ENCODE peak calls at places on chromosome 22, in five cellular contexts. D, S, V, Y and C are unnamed samples.

GRCh38 chr22:31160328-31160978 is 471 bp downstream of the RNF185 start:
- DNase-seq in D (no peak), S (peak), V (no peak), Y (no peak), C (peak)

GRCh38 chr22:24178502-24179440 is 2.5 kb upstream of the SUSD2 start:
- DNase-seq in D (no peak), S (no peak), V (peak), Y (no peak), C (no peak)

GRCh38 chr22:33894515-33894914 is 25.8 kb downstream of the LARGE1 start:
- DNase-seq in D (peak), S (no peak), V (no peak), Y (no peak), C (no peak)

GRCh38 chr22:33710326-33710725 is 209.9 kb downstream of the LARGE1 start:
- DNase-seq in D (no peak), S (no peak), V (no peak), Y (no peak), C (no peak)

GRCh38 chr22:23722724-23723123 is 28.2 kb downstream of the ZNF70 start:
- DNase-seq in D (no peak), S (no peak), V (no peak), Y (no peak), C (no peak)

GRCh38 chr22:36384766-36385400 is 2.9 kb downstream of the MYH9 start:
- DNase-seq in D (no peak), S (no peak), V (no peak), Y (no peak), C (peak)

GRCh38 chr22:40345271-40345670 is 1.0 kb upstream of the ADSL start:
- DNase-seq in D (peak), S (no peak), V (no peak), Y (no peak), C (no peak)

GRCh38 chr22:46355369-46355995 is 20.0 kb downstream of the TRMU start:
- DNase-seq in D (peak), S (peak), V (peak), Y (peak), C (peak)

GRCh38 chr22:32005453-32005852 is 37.6 kb upstream of the SLC5A1 start:
- DNase-seq in D (peak), S (no peak), V (no peak), Y (no peak), C (no peak)

GRCh38 chr22:36330655-36331305 is 57.0 kb downstream of the MYH9 start:
- DNase-seq in D (no peak), S (no peak), V (no peak), Y (peak), C (no peak)

GRCh38 chr22:22082960-22083359 is 100.4 kb upstream of the TOP3B start:
- DNase-seq in D (no peak), S (no peak), V (no peak), Y (no peak), C (no peak)

GRCh38 chr22:20994902-20995241 is 7.0 kb downstream of the THAP7 start:
- DNase-seq in D (no peak), S (no peak), V (no peak), Y (no peak), C (no peak)

GRCh38 chr22:36323855-36324331 is 63.9 kb downstream of the MYH9 start:
- DNase-seq in D (no peak), S (no peak), V (no peak), Y (no peak), C (no peak)

GRCh38 chr22:30426395-30427353 is 1.1 kb downstream of the MTFP1 start:
- DNase-seq in D (peak), S (peak), V (peak), Y (peak), C (peak)

GRCh38 chr22:19111140-19111539 is 11.1 kb downstream of the DGCR2 start:
- DNase-seq in D (no peak), S (no peak), V (no peak), Y (no peak), C (no peak)

GRCh38 chr22:21047035-21047661 is 1.4 kb downstream of the LRRC74B start:
- DNase-seq in D (no peak), S (no peak), V (no peak), Y (no peak), C (no peak)

GRCh38 chr22:46149493-46149997 is 781 bp upstream of the PPARA start:
- DNase-seq in D (no peak), S (peak), V (peak), Y (peak), C (peak)

GRCh38 chr22:20108757-20109230 is 7.1 kb upstream of the RANBP1 start:
- DNase-seq in D (no peak), S (no peak), V (no peak), Y (no peak), C (no peak)

GRCh38 chr22:37334859-37335818 is 52.8 kb downstream of the CYTH4 start:
- DNase-seq in D (peak), S (no peak), V (no peak), Y (no peak), C (no peak)

GRCh38 chr22:21764038-21764804 is 28.6 kb upstream of the YPEL1 start:
- DNase-seq in D (no peak), S (no peak), V (no peak), Y (no peak), C (no peak)

GRCh38 chr22:38049812-38050619 is 7.2 kb upstream of the PICK1 start:
- DNase-seq in D (no peak), S (no peak), V (no peak), Y (no peak), C (no peak)

GRCh38 chr22:20887375-20887774 is 28.6 kb downstream of the SNAP29 start:
- DNase-seq in D (peak), S (no peak), V (no peak), Y (no peak), C (no peak)

GRCh38 chr22:41862160-41862529 is 29.2 kb downstream of the SREBF2 start:
- DNase-seq in D (no peak), S (no peak), V (no peak), Y (no peak), C (no peak)

GRCh38 chr22:40951795-40952602 is 821 bp downstream of the RBX1 start:
- DNase-seq in D (peak), S (no peak), V (no peak), Y (no peak), C (no peak)

GRCh38 chr22:38623357-38623756 is 32.8 kb downstream of the FAM227A start:
- DNase-seq in D (no peak), S (no peak), V (no peak), Y (no peak), C (no peak)

GRCh38 chr22:38696606-38697005 is 4.1 kb downstream of the JOSD1 start:
- DNase-seq in D (peak), S (no peak), V (no peak), Y (no peak), C (no peak)

GRCh38 chr22:49931863-49932262 is 13.4 kb downstream of the CRELD2 start:
- DNase-seq in D (no peak), S (no peak), V (no peak), Y (no peak), C (no peak)

GRCh38 chr22:49930128-49930527 is 11.7 kb downstream of the CRELD2 start:
- DNase-seq in D (no peak), S (no peak), V (no peak), Y (no peak), C (no peak)

GRCh38 chr22:49928571-49929552 is 10.4 kb downstream of the CRELD2 start:
- DNase-seq in D (no peak), S (no peak), V (no peak), Y (no peak), C (no peak)

GRCh38 chr22:49929553-49929979 is 11.1 kb downstream of the CRELD2 start:
- DNase-seq in D (no peak), S (no peak), V (peak), Y (peak), C (peak)

GRCh38 chr22:49930596-49931412 is 12.4 kb downstream of the CRELD2 start:
- DNase-seq in D (peak), S (peak), V (peak), Y (peak), C (peak)
- TF ChIP-seq CTCF in D (peak), S (peak), V (peak), Y (peak), C (peak)

GRCh38 chr22:44711236-44711560 is 9.2 kb downstream of the PRR5 start:
- DNase-seq in D (no peak), S (no peak), V (no peak), Y (no peak), C (no peak)
- TF ChIP-seq CTCF in D (no peak), S (no peak), V (no peak), Y (no peak), C (no peak)

GRCh38 chr22:50246242-50247175 is 1.7 kb upstream of the TUBGCP6 start:
- DNase-seq in D (no peak), S (no peak), V (no peak), Y (no peak), C (no peak)
- TF ChIP-seq CTCF in D (peak), S (no peak), V (no peak), Y (no peak), C (peak)

GRCh38 chr22:42908082-42908746 is 51.1 kb upstream of the ARFGAP3 start:
- DNase-seq in D (no peak), S (no peak), V (no peak), Y (no peak), C (no peak)

GRCh38 chr22:42907404-42908081 is 50.5 kb upstream of the ARFGAP3 start:
- DNase-seq in D (peak), S (no peak), V (no peak), Y (no peak), C (no peak)

GRCh38 chr22:42912049-42912448 is 55.0 kb upstream of the ARFGAP3 start:
- DNase-seq in D (no peak), S (no peak), V (no peak), Y (no peak), C (no peak)

GRCh38 chr22:42909363-42910058 is 52.4 kb upstream of the ARFGAP3 start:
- DNase-seq in D (no peak), S (no peak), V (no peak), Y (no peak), C (no peak)

GRCh38 chr22:42910221-42910942 is 53.3 kb upstream of the ARFGAP3 start:
- DNase-seq in D (no peak), S (no peak), V (no peak), Y (no peak), C (no peak)
- TF ChIP-seq CTCF in D (no peak), S (no peak), V (no peak), Y (no peak), C (no peak)

GRCh38 chr22:25899566-25899965 is 157.6 kb downstream of the MYO18B start:
- DNase-seq in D (no peak), S (no peak), V (no peak), Y (no peak), C (no peak)

GRCh38 chr22:25902402-25902801 is 160.4 kb downstream of the MYO18B start:
- DNase-seq in D (no peak), S (no peak), V (no peak), Y (no peak), C (no peak)

GRCh38 chr22:25900390-25900789 is 158.4 kb downstream of the MYO18B start:
- DNase-seq in D (no peak), S (no peak), V (no peak), Y (no peak), C (no peak)

GRCh38 chr22:25900880-25901279 is 158.9 kb downstream of the MYO18B start:
- DNase-seq in D (no peak), S (no peak), V (no peak), Y (no peak), C (no peak)

GRCh38 chr22:25903294-25903693 is 161.3 kb downstream of the MYO18B start:
- DNase-seq in D (no peak), S (no peak), V (peak), Y (no peak), C (peak)
- TF ChIP-seq CTCF in D (no peak), S (no peak), V (peak), Y (no peak), C (peak)

GRCh38 chr22:29259253-29259899 is 8.4 kb downstream of the RHBDD3 start:
- DNase-seq in D (no peak), S (no peak), V (no peak), Y (no peak), C (no peak)
- TF ChIP-seq CTCF in D (peak), S (no peak), V (peak), Y (no peak), C (no peak)

DNA sequence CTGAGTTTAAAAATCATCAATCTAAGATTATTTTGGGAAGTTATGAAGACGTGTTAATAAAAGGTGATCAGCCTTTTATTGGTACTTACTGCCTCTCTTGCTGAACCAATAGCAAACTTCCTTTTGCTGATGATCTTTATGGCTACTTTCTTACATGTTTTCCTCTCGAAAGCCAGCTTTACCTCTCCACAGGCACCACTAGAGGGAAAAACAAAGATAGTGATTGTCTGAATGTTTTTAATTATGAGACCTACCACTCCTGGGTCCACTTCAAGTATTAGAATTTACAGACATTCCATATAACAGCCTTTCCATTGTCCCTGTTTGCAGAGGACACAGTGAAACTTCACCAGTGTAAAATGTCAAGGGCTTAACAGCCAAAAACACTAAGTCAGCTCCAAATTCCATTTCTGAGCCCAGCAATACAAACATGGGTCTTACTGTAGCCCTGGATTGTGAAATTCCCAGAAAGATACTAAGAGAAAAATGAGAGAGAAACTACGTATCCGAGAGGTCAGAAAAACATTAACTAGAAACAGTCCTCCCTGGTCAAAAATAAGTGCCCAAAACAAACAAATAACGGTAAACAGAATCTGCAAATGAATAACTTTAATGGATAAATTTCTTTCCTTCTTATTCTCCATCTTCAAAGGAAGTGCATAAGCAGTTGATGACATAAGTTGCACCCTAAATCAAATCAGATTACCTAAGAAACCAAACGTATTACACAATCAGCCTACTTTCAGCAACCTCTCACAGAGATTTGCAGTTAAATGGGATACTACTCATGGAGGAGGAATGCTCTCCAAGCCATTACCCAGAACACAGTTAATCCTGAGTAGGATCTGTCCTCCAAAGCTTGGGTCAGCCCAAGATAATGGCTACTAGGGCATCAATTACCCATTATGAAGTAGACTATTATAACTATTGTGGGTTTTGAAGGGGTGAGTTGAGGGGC is 29.5 kb downstream of the CHEK2 start:
- DNase-seq in D (peak), S (peak), V (no peak), Y (no peak), C (no peak)
- TF ChIP-seq CTCF in D (no peak), S (no peak), V (no peak), Y (no peak), C (no peak)

DNA sequence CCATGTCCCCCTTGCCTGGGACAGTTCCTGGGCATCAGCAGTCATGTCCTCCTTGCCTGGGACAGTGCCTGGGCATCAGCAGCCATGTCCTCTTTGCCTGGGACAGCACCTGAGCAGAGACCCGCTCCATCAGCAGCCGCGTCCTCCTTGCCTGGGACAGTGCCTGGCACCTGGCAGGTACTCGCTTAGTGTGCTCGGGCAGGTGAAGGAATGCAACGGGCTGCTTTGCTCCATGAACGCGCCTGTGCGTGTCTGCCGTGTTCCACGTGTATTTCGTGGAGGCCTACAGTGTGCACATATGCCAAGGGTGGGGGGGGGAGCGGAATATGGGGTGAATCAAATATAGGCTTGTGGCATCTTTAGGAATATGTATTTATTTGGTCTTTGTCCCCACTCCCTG is 1490.7 kb downstream of the TBC1D22A start:
- DNase-seq in D (no peak), S (no peak), V (no peak), Y (no peak), C (no peak)
- TF ChIP-seq CTCF in D (no peak), S (no peak), V (no peak), Y (no peak), C (no peak)